ENCODE peak calls at places on chromosomes 3 and 15, in four cellular contexts. U is DMS79; Z is stimulated activated CD8-positive, alpha-beta memory T cell treated with anti-CD3 and anti-CD28 coated beads, Interleukin-12 subunit alpha, Interleukin-12 subunit beta, amount 100 ng/mL, for 4 hours; M is progenitor cell of endocrine pancreas. J is an unnamed sample.

GRCh38 chr3:22175899-22176298 is 424.9 kb upstream of the ZNF385D start:
- DNase-seq in U (no peak), Z (no peak), M (no peak), J (no peak)

GRCh38 chr3:189981668-189982067 is 139.0 kb downstream of the P3H2 start:
- DNase-seq in U (no peak), Z (no peak), M (no peak), J (no peak)

GRCh38 chr15:79475312-79475711 is 43.2 kb downstream of the MINAR1 start:
- DNase-seq in U (no peak), Z (no peak), M (no peak), J (no peak)

GRCh38 chr15:52180196-52180835 is 10.9 kb downstream of the GNB5 start:
- DNase-seq in U (no peak), Z (no peak), M (no peak), J (peak)

GRCh38 chr3:175108613-175109151 is 249.5 kb downstream of the NAALADL2 start:
- DNase-seq in U (no peak), Z (no peak), M (no peak), J (no peak)

GRCh38 chr15:77358545-77359240 is 61.2 kb downstream of the PEAK1 start:
- DNase-seq in U (no peak), Z (no peak), M (no peak), J (no peak)

GRCh38 chr3:187025254-187025655 is 94.9 kb downstream of the ST6GAL1 start:
- DNase-seq in U (no peak), Z (no peak), M (no peak), J (no peak)

GRCh38 chr3:123290962-123291361 is 89.2 kb downstream of the SEC22A start:
- DNase-seq in U (no peak), Z (no peak), M (no peak), J (peak)

GRCh38 chr3:18428036-18428435 is 2.9 kb upstream of the SATB1 start:
- DNase-seq in U (no peak), Z (no peak), M (no peak), J (no peak)

GRCh38 chr3:122305818-122306621 is 19.0 kb upstream of the CSTA start:
- DNase-seq in U (no peak), Z (no peak), M (no peak), J (no peak)

GRCh38 chr3:13205567-13206143 is 132.4 kb upstream of the IQSEC1 start:
- DNase-seq in U (no peak), Z (no peak), M (no peak), J (no peak)

J was measured in upper lobe of left lung.